ENCODE peak calls at places on chromosomes 12 and 14, in five cellular contexts. O is C1 segment of cervical spinal cord, M is kidney epithelial cell, W is T-helper 2 cell, A is nephron progenitor cell. T is an unnamed sample.

GRCh38 chr12:8157484-8158198 is 826 bp downstream of the ZNF705A start:
- DNase-seq in W (no peak), A (no peak), M (peak; percentile 58), O (no peak), T (no peak)

GRCh38 chr14:105397350-105397931 is 897 bp upstream of the TEX22 start:
- DNase-seq in M (no peak), W (no peak), A (no peak), O (no peak), T (no peak)

GRCh38 chr12:46964496-46965098 is 114.8 kb upstream of the PCED1B start:
- DNase-seq in O (no peak), A (no peak), W (no peak), M (no peak), T (no peak)

GRCh38 chr14:21205026-21205677 is 49.3 kb upstream of the OR5AU1 start:
- DNase-seq in O (no peak), A (no peak), W (no peak), M (no peak), T (no peak)

GRCh38 chr12:121232977-121233627 is 23.2 kb downstream of the P2RX4 start:
- DNase-seq in A (no peak), W (no peak), O (no peak), M (no peak), T (no peak)

GRCh38 chr12:93244514-93245077 is 133.1 kb upstream of the NUDT4 start:
- DNase-seq in A (no peak), W (no peak), M (no peak), O (no peak), T (no peak)

GRCh38 chr14:53331921-53332320 is 178.8 kb upstream of the DDHD1 start:
- DNase-seq in W (no peak), M (no peak), A (no peak), O (no peak), T (no peak)

GRCh38 chr12:122282066-122282465 is 15.8 kb upstream of the VPS33A start:
- DNase-seq in M (no peak), A (no peak), W (no peak), O (no peak), T (no peak)

GRCh38 chr14:101713641-101714349 is 47.7 kb upstream of the PPP2R5C start:
- DNase-seq in W (peak; percentile 79), O (no peak), A (no peak), M (no peak), T (no peak)

GRCh38 chr12:67517181-67517887 is 131.2 kb upstream of the DYRK2 start:
- DNase-seq in M (peak; percentile 23), W (no peak), A (no peak), O (no peak), T (peak; percentile 4)

GRCh38 chr12:83827860-83828259 is 1084.7 kb downstream of the SLC6A15 start:
- DNase-seq in M (no peak), O (no peak), A (peak; percentile 1), W (no peak), T (no peak)

GRCh38 chr12:116456683-116457082 is 102.5 kb upstream of the MAP1LC3B2 start:
- DNase-seq in A (no peak), O (no peak), W (no peak), M (no peak), T (no peak)

GRCh38 chr14:99271951-99272668 is at the start of gene BCL11B:
- DNase-seq in A (peak; percentile 73), W (peak; percentile 87), O (no peak), M (peak; percentile 61), T (peak; percentile 97)

GRCh38 chr12:5720405-5721045 is 224.5 kb downstream of the ANO2 start:
- DNase-seq in M (no peak), O (no peak), W (no peak), A (no peak), T (no peak)

GRCh38 chr12:78118036-78118435 is 287.3 kb downstream of the NAV3 start:
- DNase-seq in M (no peak), O (no peak), A (no peak), W (no peak), T (no peak)

GRCh38 chr14:86766469-86766868 is 1226.5 kb downstream of the GALC start:
- DNase-seq in M (no peak), O (no peak), A (no peak), W (no peak), T (peak; percentile 9)

GRCh38 chr12:13097526-13097925 is 5.9 kb downstream of the GSG1 start:
- DNase-seq in A (no peak), M (no peak), O (no peak), W (no peak), T (no peak)

GRCh38 chr14:33934043-33934750 is 16.7 kb downstream of the EGLN3 start:
- DNase-seq in M (no peak), O (no peak), A (no peak), W (no peak), T (no peak)

GRCh38 chr14:104115131-104115600 is 23.2 kb upstream of the KIF26A start:
- DNase-seq in A (no peak), O (no peak), W (no peak), M (no peak), T (no peak)

GRCh38 chr12:56261503-56262230 is 3.5 kb upstream of the ANKRD52 start:
- DNase-seq in A (no peak), M (peak; percentile 69), O (no peak), W (no peak), T (no peak)

GRCh38 chr12:104682790-104683279 is 226.1 kb downstream of the CHST11 start:
- DNase-seq in A (no peak), O (no peak), M (no peak), W (peak; percentile 70), T (no peak)

GRCh38 chr12:124938606-124939427 is 24.4 kb upstream of the UBC start:
- DNase-seq in O (no peak), M (no peak), W (no peak), A (peak; percentile 59), T (no peak)

GRCh38 chr14:93888995-93889394 is 38.1 kb upstream of the FAM181A start:
- DNase-seq in M (no peak), A (no peak), O (no peak), W (no peak), T (no peak)

GRCh38 chr12:92199846-92200576 is 54.4 kb upstream of the BTG1 start:
- DNase-seq in O (no peak), A (no peak), M (no peak), W (no peak), T (no peak)

GRCh38 chr12:34287437-34287836 is 265.1 kb downstream of the ALG10 start:
- DNase-seq in W (no peak), A (no peak), O (no peak), M (no peak), T (no peak)

GRCh38 chr12:80946591-80946990 is 8.9 kb upstream of the LIN7A start:
- DNase-seq in A (no peak), O (no peak), W (no peak), M (no peak), T (no peak)

GRCh38 chr12:45209784-45210183 is 6.1 kb upstream of the ANO6 start:
- DNase-seq in O (no peak), A (no peak), M (no peak), W (no peak), T (no peak)

T was measured in NCI-H1105.